ENCODE peak calls at places on chromosomes 7 and 10, in four cellular contexts. U is keratinocyte, J is GM23338, S is IMR-90. Y is an unnamed sample.

GRCh38 chr7:86762129-86762528 is 118.4 kb downstream of the GRM3 start:
- DNase-seq in U (no peak), S (no peak), J (peak; percentile 35), Y (no peak)

GRCh38 chr7:17392846-17393245 is 94.4 kb downstream of the AHR start:
- DNase-seq in S (peak; percentile 86), J (no peak), U (no peak), Y (no peak)

GRCh38 chr10:78911533-78912340 is 157.0 kb upstream of the ZMIZ1 start:
- DNase-seq in J (no peak), U (no peak), S (no peak), Y (no peak)

GRCh38 chr10:97327348-97328294 is 6.9 kb downstream of the FRAT2 start:
- DNase-seq in U (no peak), J (no peak), S (no peak), Y (no peak)

GRCh38 chr7:53596230-53596629 is 560.8 kb downstream of the POM121L12 start:
- DNase-seq in U (peak; percentile 11), J (peak; percentile 47), S (no peak), Y (no peak)

GRCh38 chr10:110192552-110192951 is 14.9 kb upstream of the MXI1 start:
- DNase-seq in S (no peak), U (no peak), J (peak; percentile 82), Y (no peak)

GRCh38 chr10:12782537-12782936 is 219.0 kb downstream of the CCDC3 start:
- DNase-seq in U (no peak), J (peak; percentile 72), S (peak; percentile 29), Y (no peak)

GRCh38 chr10:71780722-71781121 is 7.4 kb upstream of the VSIR start:
- DNase-seq in U (no peak), S (no peak), J (peak; percentile 46), Y (no peak)

GRCh38 chr10:22810643-22811254 is 96.4 kb upstream of the PIP4K2A start:
- DNase-seq in U (no peak), S (no peak), J (peak; percentile 68), Y (no peak)

GRCh38 chr10:121232494-121232893 is 365.8 kb downstream of the FGFR2 start:
- DNase-seq in S (no peak), J (no peak), U (no peak), Y (no peak)

GRCh38 chr10:69645751-69646687 is 16.0 kb downstream of the FAM241B start:
- DNase-seq in J (peak; percentile 41), S (no peak), U (no peak), Y (no peak)

GRCh38 chr10:61251089-61251488 is 202.1 kb downstream of the TMEM26 start:
- DNase-seq in U (no peak), J (no peak), S (no peak), Y (no peak)

GRCh38 chr10:19929466-19930140 is 113.4 kb downstream of the PLXDC2 start:
- DNase-seq in S (peak; percentile 77), J (no peak), U (no peak), Y (no peak)

GRCh38 chr7:66255533-66256100 is 50.5 kb downstream of the TPST1 start:
- DNase-seq in J (no peak), S (peak; percentile 73), U (no peak), Y (no peak)

GRCh38 chr10:107264742-107265141 is 100.2 kb upstream of the SORCS1 start:
- DNase-seq in J (peak; percentile 92), S (no peak), U (no peak), Y (no peak)

GRCh38 chr10:93072225-93072712 is 1.4 kb upstream of the CYP26A1 start:
- DNase-seq in U (no peak), J (peak; percentile 51), S (no peak), Y (no peak)
- H3K4me1 ChIP-seq in U (no peaks in the 10 kb centered on the region), J (peaks cover 57% of the 10 kb centered on the region), S (peaks cover 6% of the 10 kb centered on the region), Y (peaks cover 32% of the 10 kb centered on the region)

DNA sequence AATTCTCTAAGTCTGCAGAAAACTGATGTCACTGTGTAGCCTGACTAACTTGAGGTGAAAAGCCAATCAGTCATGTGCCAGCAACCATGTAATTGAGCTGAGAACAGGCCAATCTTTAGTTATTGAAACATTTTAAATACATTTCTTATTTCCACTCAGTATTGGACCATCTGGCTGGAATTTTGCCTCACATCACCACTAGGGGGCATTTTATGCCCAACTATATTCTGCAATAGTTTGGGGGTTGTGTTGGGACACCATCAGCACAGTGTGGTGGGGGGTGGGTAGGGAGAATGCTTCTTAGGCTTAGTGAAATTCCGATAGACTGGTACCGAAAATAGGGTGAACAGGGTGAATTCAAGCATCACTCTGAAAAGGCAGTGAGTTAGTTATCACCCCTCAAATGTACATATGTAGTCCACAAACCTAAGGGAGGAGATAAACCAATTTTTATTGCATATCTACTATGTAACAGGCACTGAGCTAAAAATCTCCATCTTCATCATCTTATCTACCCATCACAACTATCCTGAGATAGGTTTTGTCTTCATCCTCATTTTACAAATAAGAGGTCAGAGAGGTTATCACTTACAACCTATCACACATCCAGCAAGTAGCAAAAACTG is 17.8 kb downstream of the NPSR1 start:
- DNase-seq in J (peak; percentile 75), U (no peak), S (no peak), Y (no peak)
- TF ChIP-seq CTCF in J (peak; percentile 79), U (peak; percentile 55), S (peak; percentile 42), Y (peak; percentile 55)

DNA sequence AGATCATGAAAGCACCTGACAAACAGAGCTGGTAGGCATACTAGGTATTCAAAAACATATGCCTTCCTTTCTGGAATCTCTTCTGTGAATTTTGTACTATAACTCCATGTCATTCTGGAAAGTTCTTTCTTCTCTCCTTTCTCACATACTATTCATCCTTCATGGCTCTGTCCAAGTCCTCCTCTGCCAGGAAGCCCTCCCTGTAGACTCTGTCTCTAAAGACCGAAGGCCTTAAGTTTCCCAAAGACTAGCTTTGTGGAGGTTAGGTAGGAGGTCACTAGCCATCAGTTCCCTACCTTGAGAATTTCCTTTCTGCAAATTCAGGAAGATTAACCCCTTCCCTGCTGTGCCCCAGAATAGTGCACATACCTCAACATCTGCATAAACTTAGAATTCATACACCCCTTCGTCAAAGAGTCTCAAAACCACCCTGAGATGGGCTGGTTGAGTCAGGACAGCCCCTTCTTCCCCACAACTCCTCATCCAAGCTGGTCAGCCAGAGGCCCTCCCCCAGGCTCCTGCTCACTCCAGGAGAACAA is 20.6 kb downstream of the SORBS1 start:
- DNase-seq in J (no peak), S (no peak), U (no peak), Y (no peak)
- H3K4me1 ChIP-seq in J (peaks cover 49% of the 10 kb centered on the region), S (no peaks in the 10 kb centered on the region), U (no peaks in the 10 kb centered on the region), Y (peaks cover 43% of the 10 kb centered on the region)

GRCh38 chr7:12291870-12292269 is 80.8 kb downstream of the TMEM106B start:
- DNase-seq in S (peak; percentile 1), U (no peak), J (no peak), Y (no peak)
- TF ChIP-seq CTCF in S (peak; percentile 21), U (peak; percentile 18), J (peak; percentile 43), Y (no peak)

GRCh38 chr7:139651308-139651707 is 126.5 kb downstream of the HIPK2 start:
- DNase-seq in S (peak; percentile 35), J (no peak), U (no peak), Y (no peak)
- H3K4me1 ChIP-seq in S (peaks cover 25% of the 10 kb centered on the region), J (peaks cover 21% of the 10 kb centered on the region), U (peaks cover 38% of the 10 kb centered on the region), Y (peaks cover 35% of the 10 kb centered on the region)

Y was measured in heart left ventricle.